ENCODE peak calls at places on chromosomes 4 and X, in ten cellular contexts. L, J, H, S, I, R, M, Z, A and T are unnamed samples.

GRCh38 chr4:25178838-25179261 is 18.6 kb upstream of the SEPSECS start:
- DNase-seq in L (no peak), J (no peak), H (no peak), S (no peak), I (no peak), R (no peak), M (no peak), Z (no peak), A (no peak), T (no peak)

GRCh38 chrX:149060921-149061320 is 444.2 kb downstream of the IDS start:
- DNase-seq in L (no peak), J (no peak), H (no peak), S (no peak), I (no peak), R (no peak), M (no peak), Z (peak), A (no peak), T (no peak)

GRCh38 chrX:25976683-25977310 is 161.3 kb upstream of the MAGEB18 start:
- DNase-seq in L (no peak), J (no peak), H (no peak), S (no peak), I (no peak), R (no peak), M (no peak), Z (no peak), A (no peak), T (no peak)

GRCh38 chr4:135434936-135435335 is 1233.3 kb upstream of the PABPC4L start:
- DNase-seq in L (no peak), J (no peak), H (no peak), S (no peak), I (no peak), R (no peak), M (no peak), Z (peak), A (no peak), T (no peak)

GRCh38 chr4:7924163-7924562 is 15.5 kb downstream of the AFAP1 start:
- DNase-seq in L (no peak), J (no peak), H (no peak), S (no peak), I (no peak), R (no peak), M (no peak), Z (peak), A (no peak), T (no peak)

GRCh38 chr4:187286536-187286935 is 562.9 kb upstream of the FAT1 start:
- DNase-seq in L (no peak), J (no peak), H (no peak), S (no peak), I (no peak), R (no peak), M (no peak), Z (peak), A (no peak), T (no peak)

GRCh38 chrX:129523076-129524055 is at the start of gene SMARCA1:
- DNase-seq in L (peak), J (peak), H (no peak), S (no peak), I (no peak), R (no peak), M (no peak), Z (peak), A (peak), T (peak)

GRCh38 chr4:4606321-4606720 is 64.5 kb upstream of the STX18 start:
- DNase-seq in L (no peak), J (no peak), H (no peak), S (no peak), I (no peak), R (no peak), M (no peak), Z (peak), A (no peak), T (no peak)

GRCh38 chrX:108307408-108308085 is 130.7 kb downstream of the COL4A6 start:
- DNase-seq in L (no peak), J (peak), H (no peak), S (no peak), I (no peak), R (no peak), M (no peak), Z (no peak), A (no peak), T (no peak)

GRCh38 chr4:182139481-182139880 is 103.7 kb upstream of the TENM3 start:
- DNase-seq in L (no peak), J (no peak), H (no peak), S (no peak), I (peak), R (no peak), M (no peak), Z (peak), A (no peak), T (no peak)

GRCh38 chrX:153726286-153727107 is 1.8 kb downstream of the ABCD1 start:
- DNase-seq in L (peak), J (peak), H (peak), S (peak), I (peak), R (peak), M (no peak), Z (peak), A (peak), T (no peak)

GRCh38 chr4:147683717-147684700 is at the start of gene PRMT9:
- DNase-seq in L (peak), J (peak), H (peak), S (peak), I (peak), R (peak), M (peak), Z (peak), A (peak), T (peak)

GRCh38 chrX:68183612-68184214 is 249.6 kb downstream of the OPHN1 start:
- DNase-seq in L (no peak), J (no peak), H (no peak), S (no peak), I (peak), R (peak), M (no peak), Z (peak), A (no peak), T (no peak)

GRCh38 chr4:69650872-69651271 is 2.2 kb downstream of the UGT2A1 start:
- DNase-seq in L (no peak), J (no peak), H (no peak), S (no peak), I (no peak), R (no peak), M (no peak), Z (no peak), A (no peak), T (no peak)

GRCh38 chrX:155086202-155086840 is 15.0 kb downstream of the BRCC3 start:
- DNase-seq in L (no peak), J (peak), H (peak), S (no peak), I (peak), R (peak), M (no peak), Z (peak), A (peak), T (no peak)

GRCh38 chr4:48064349-48064748 is 47.8 kb downstream of the NIPAL1 start:
- DNase-seq in L (no peak), J (no peak), H (no peak), S (no peak), I (no peak), R (no peak), M (no peak), Z (no peak), A (no peak), T (no peak)

GRCh38 chrX:100768679-100769338 is 36.9 kb upstream of the SYTL4 start:
- DNase-seq in L (peak), J (peak), H (peak), S (peak), I (peak), R (peak), M (peak), Z (peak), A (peak), T (peak)

GRCh38 chr4:102640669-102641068 is 120.1 kb downstream of the MANBA start:
- DNase-seq in L (no peak), J (no peak), H (no peak), S (no peak), I (no peak), R (no peak), M (no peak), Z (peak), A (no peak), T (no peak)

GRCh38 chrX:30589146-30589888 is 11.8 kb upstream of the TASL start:
- DNase-seq in L (no peak), J (no peak), H (no peak), S (no peak), I (no peak), R (no peak), M (no peak), Z (no peak), A (no peak), T (no peak)

GRCh38 chr4:88938138-88938537 is 118.8 kb downstream of the FAM13A start:
- DNase-seq in L (no peak), J (no peak), H (no peak), S (no peak), I (no peak), R (no peak), M (no peak), Z (peak), A (no peak), T (no peak)

GRCh38 chrX:53288173-53288572 is 6.8 kb upstream of the IQSEC2 start:
- DNase-seq in L (no peak), J (peak), H (peak), S (no peak), I (no peak), R (peak), M (no peak), Z (peak), A (no peak), T (peak)